ENCODE peak calls at places on chromosome 5, in seven cellular contexts. J, F, P, Q, T, D and B are unnamed samples.

GRCh38 chr5:170749911-170750431 is 33.6 kb upstream of the GABRP start:
- DNase-seq in J (no peak), F (no peak), P (no peak), Q (no peak), T (no peak), D (no peak), B (no peak)

GRCh38 chr5:149015561-149015960 is 47.3 kb downstream of the SH3TC2 start:
- DNase-seq in J (no peak), F (no peak), P (no peak), Q (no peak), T (no peak), D (no peak), B (no peak)

GRCh38 chr5:138722518-138722917 is 30.7 kb upstream of the CTNNA1 start:
- DNase-seq in J (no peak), F (no peak), P (no peak), Q (no peak), T (no peak), D (no peak), B (no peak)

GRCh38 chr5:10545084-10545483 is 18.8 kb upstream of the ANKRD33B start:
- DNase-seq in J (no peak), F (no peak), P (no peak), Q (no peak), T (no peak), D (no peak), B (no peak)

GRCh38 chr5:91288117-91288516 is 95.0 kb downstream of the ARRDC3 start:
- DNase-seq in J (no peak), F (no peak), P (no peak), Q (peak), T (no peak), D (no peak), B (no peak)

GRCh38 chr5:169099801-169100734 is 200.9 kb downstream of the SLIT3 start:
- DNase-seq in J (no peak), F (no peak), P (no peak), Q (no peak), T (no peak), D (no peak), B (no peak)

GRCh38 chr5:168530751-168531150 is 1.6 kb downstream of the FBLL1 start:
- DNase-seq in J (no peak), F (no peak), P (peak), Q (peak), T (no peak), D (no peak), B (no peak)

GRCh38 chr5:176848651-176849050 is 38.3 kb downstream of the UNC5A start:
- DNase-seq in J (no peak), F (no peak), P (no peak), Q (no peak), T (no peak), D (no peak), B (no peak)

GRCh38 chr5:127960126-127960744 is 123.3 kb upstream of the SLC12A2 start:
- DNase-seq in J (no peak), F (no peak), P (no peak), Q (no peak), T (no peak), D (no peak), B (no peak)

GRCh38 chr5:142697356-142697807 is 11.5 kb upstream of the FGF1 start:
- DNase-seq in J (no peak), F (no peak), P (no peak), Q (no peak), T (no peak), D (no peak), B (no peak)

GRCh38 chr5:158819840-158820620 is 279.7 kb downstream of the EBF1 start:
- DNase-seq in J (no peak), F (no peak), P (no peak), Q (peak), T (no peak), D (peak), B (no peak)

GRCh38 chr5:37975531-37975930 is 135.7 kb upstream of the GDNF start:
- DNase-seq in J (no peak), F (no peak), P (no peak), Q (no peak), T (no peak), D (no peak), B (no peak)

GRCh38 chr5:61277781-61278180 is 54.3 kb upstream of the ZSWIM6 start:
- DNase-seq in J (no peak), F (no peak), P (no peak), Q (no peak), T (no peak), D (no peak), B (no peak)

GRCh38 chr5:81265101-81265500 is 32.0 kb downstream of the CKMT2 start:
- DNase-seq in J (no peak), F (no peak), P (no peak), Q (no peak), T (no peak), D (no peak), B (no peak)

GRCh38 chr5:16712600-16712999 is 95.8 kb upstream of the RETREG1 start:
- DNase-seq in J (no peak), F (no peak), P (no peak), Q (no peak), T (no peak), D (no peak), B (no peak)

GRCh38 chr5:159033351-159033657 is 66.4 kb downstream of the EBF1 start:
- DNase-seq in J (no peak), F (no peak), P (no peak), Q (no peak), T (no peak), D (no peak), B (no peak)

GRCh38 chr5:141269195-141269594 is 24.0 kb downstream of the PCDHB15 start:
- DNase-seq in J (no peak), F (no peak), P (no peak), Q (no peak), T (no peak), D (no peak), B (no peak)

GRCh38 chr5:62152394-62153123 is 153.4 kb upstream of the KIF2A start:
- DNase-seq in J (no peak), F (no peak), P (no peak), Q (peak), T (no peak), D (no peak), B (no peak)